ENCODE peak calls at places on chromosome 2, in nine cellular contexts. One of them, this sample, is unnamed.

GRCh38 chr2:113240150-113240914 is 38.4 kb downstream of the PAX8 start:
- DNase-seq in Peyer's patch: peak; percentile 82
- DNase-seq in IMR-90: peak; percentile 97
- DNase-seq in stomach: peak; percentile 92
- DNase-seq in A549: peak; percentile 87
- DNase-seq in endothelial cell of umbilical vein: peak; percentile 89
- DNase-seq in GM12878: no peak
- DNase-seq in HCT116: peak; percentile 55
- DNase-seq in K562: no peak
- DNase-seq in this sample: peak; percentile 84

GRCh38 chr2:230758566-230759480 is 46.2 kb downstream of the CAB39 start:
- DNase-seq in K562: no peak
- DNase-seq in IMR-90: peak; percentile 94
- DNase-seq in stomach: no peak
- DNase-seq in GM12878: no peak
- DNase-seq in HCT116: no peak
- DNase-seq in A549: no peak
- DNase-seq in Peyer's patch: no peak
- DNase-seq in endothelial cell of umbilical vein: no peak
- DNase-seq in this sample: no peak

GRCh38 chr2:1649103-1649870 is 95.0 kb downstream of the PXDN start:
- DNase-seq in stomach: no peak
- DNase-seq in A549: no peak
- DNase-seq in IMR-90: no peak
- DNase-seq in endothelial cell of umbilical vein: no peak
- DNase-seq in GM12878: no peak
- DNase-seq in K562: no peak
- DNase-seq in HCT116: no peak
- DNase-seq in Peyer's patch: no peak
- DNase-seq in this sample: no peak

GRCh38 chr2:9655441-9656269 is 24.9 kb upstream of the YWHAQ start:
- DNase-seq in endothelial cell of umbilical vein: peak; percentile 71
- DNase-seq in Peyer's patch: no peak
- DNase-seq in A549: peak; percentile 73
- DNase-seq in HCT116: no peak
- DNase-seq in IMR-90: peak; percentile 94
- DNase-seq in K562: no peak
- DNase-seq in stomach: no peak
- DNase-seq in GM12878: peak; percentile 40
- DNase-seq in this sample: peak; percentile 67

GRCh38 chr2:239164281-239164871 is 236.4 kb downstream of the HDAC4 start:
- DNase-seq in stomach: no peak
- DNase-seq in K562: no peak
- DNase-seq in IMR-90: no peak
- DNase-seq in A549: no peak
- DNase-seq in HCT116: no peak
- DNase-seq in endothelial cell of umbilical vein: no peak
- DNase-seq in GM12878: no peak
- DNase-seq in Peyer's patch: peak; percentile 46
- DNase-seq in this sample: no peak

GRCh38 chr2:72630767-72631166 is 195.1 kb downstream of the EXOC6B start:
- DNase-seq in HCT116: no peak
- DNase-seq in IMR-90: peak; percentile 49
- DNase-seq in K562: no peak
- DNase-seq in stomach: no peak
- DNase-seq in GM12878: no peak
- DNase-seq in A549: peak; percentile 71
- DNase-seq in Peyer's patch: no peak
- DNase-seq in endothelial cell of umbilical vein: peak; percentile 38
- DNase-seq in this sample: no peak

GRCh38 chr2:127651381-127651809 is 5.4 kb downstream of the GPR17 start:
- DNase-seq in A549: no peak
- DNase-seq in K562: no peak
- DNase-seq in Peyer's patch: no peak
- DNase-seq in IMR-90: no peak
- DNase-seq in stomach: no peak
- DNase-seq in GM12878: no peak
- DNase-seq in endothelial cell of umbilical vein: no peak
- DNase-seq in HCT116: no peak
- DNase-seq in this sample: no peak

GRCh38 chr2:169711751-169712509 is 17.7 kb downstream of the PHOSPHO2 start:
- DNase-seq in IMR-90: no peak
- DNase-seq in endothelial cell of umbilical vein: peak; percentile 94
- DNase-seq in GM12878: no peak
- DNase-seq in K562: peak; percentile 41
- DNase-seq in stomach: no peak
- DNase-seq in HCT116: no peak
- DNase-seq in Peyer's patch: no peak
- DNase-seq in A549: no peak
- DNase-seq in this sample: no peak

GRCh38 chr2:207863345-207863744 is 93.6 kb upstream of the FZD5 start:
- DNase-seq in GM12878: no peak
- DNase-seq in Peyer's patch: no peak
- DNase-seq in stomach: no peak
- DNase-seq in IMR-90: no peak
- DNase-seq in HCT116: no peak
- DNase-seq in A549: no peak
- DNase-seq in endothelial cell of umbilical vein: no peak
- DNase-seq in K562: no peak
- DNase-seq in this sample: no peak

GRCh38 chr2:51220080-51220479 is 188.1 kb upstream of the NRXN1 start:
- DNase-seq in GM12878: no peak
- DNase-seq in Peyer's patch: no peak
- DNase-seq in A549: no peak
- DNase-seq in IMR-90: no peak
- DNase-seq in stomach: no peak
- DNase-seq in HCT116: no peak
- DNase-seq in K562: no peak
- DNase-seq in endothelial cell of umbilical vein: no peak
- DNase-seq in this sample: no peak

GRCh38 chr2:151786493-151786892 is 41.7 kb downstream of the ARL5A start:
- DNase-seq in K562: no peak
- DNase-seq in A549: no peak
- DNase-seq in Peyer's patch: no peak
- DNase-seq in stomach: no peak
- DNase-seq in GM12878: no peak
- DNase-seq in IMR-90: no peak
- DNase-seq in HCT116: no peak
- DNase-seq in endothelial cell of umbilical vein: no peak
- DNase-seq in this sample: no peak

GRCh38 chr2:151791545-151791944 is 36.7 kb downstream of the ARL5A start:
- DNase-seq in Peyer's patch: no peak
- DNase-seq in stomach: no peak
- DNase-seq in HCT116: no peak
- DNase-seq in K562: no peak
- DNase-seq in GM12878: no peak
- DNase-seq in A549: no peak
- DNase-seq in endothelial cell of umbilical vein: no peak
- DNase-seq in IMR-90: no peak
- DNase-seq in this sample: no peak

GRCh38 chr2:151790689-151791088 is 37.5 kb downstream of the ARL5A start:
- DNase-seq in endothelial cell of umbilical vein: no peak
- DNase-seq in GM12878: no peak
- DNase-seq in HCT116: no peak
- DNase-seq in stomach: no peak
- DNase-seq in IMR-90: no peak
- DNase-seq in A549: no peak
- DNase-seq in Peyer's patch: no peak
- DNase-seq in K562: no peak
- DNase-seq in this sample: no peak

GRCh38 chr2:151786077-151786476 is 42.1 kb downstream of the ARL5A start:
- DNase-seq in K562: no peak
- DNase-seq in A549: no peak
- DNase-seq in HCT116: no peak
- DNase-seq in endothelial cell of umbilical vein: no peak
- DNase-seq in IMR-90: no peak
- DNase-seq in stomach: no peak
- DNase-seq in Peyer's patch: no peak
- DNase-seq in GM12878: no peak
- DNase-seq in this sample: no peak

DNA sequence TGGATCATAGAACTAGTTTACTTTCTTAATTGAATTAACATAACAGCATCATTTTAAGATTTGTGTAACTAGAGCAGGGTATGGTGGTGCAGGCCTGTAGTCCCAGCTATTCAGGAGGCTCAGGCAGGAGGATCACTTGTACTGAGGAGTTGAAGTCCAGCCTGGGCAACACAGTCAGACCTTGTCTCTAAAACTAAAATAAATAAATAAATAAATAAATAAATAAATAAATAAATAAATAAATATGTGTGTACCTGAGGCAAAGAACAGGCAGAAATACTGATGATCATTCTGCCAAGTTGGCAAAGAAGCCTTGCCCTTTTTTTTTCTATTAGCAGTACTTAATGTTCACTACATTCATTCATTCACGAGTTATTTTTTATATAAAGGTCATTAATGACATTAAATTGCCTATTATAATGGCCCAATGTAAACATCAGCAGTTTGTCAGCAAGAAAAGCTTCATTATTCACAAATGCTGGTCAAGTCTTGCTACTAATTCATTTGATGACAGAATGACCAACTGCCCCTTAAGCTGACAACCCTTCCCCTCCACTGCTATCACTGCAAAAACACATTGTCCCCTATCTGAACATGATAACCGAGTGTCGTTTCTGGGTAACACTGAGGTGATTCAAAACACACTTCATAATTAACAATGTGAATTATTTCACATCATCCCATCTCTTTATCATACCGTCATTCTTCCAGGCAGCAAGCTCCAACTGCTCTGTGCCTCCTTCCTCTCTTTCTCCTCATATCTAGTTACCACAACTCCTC is 39.0 kb downstream of the ARL5A start:
- DNase-seq in stomach: no peak
- DNase-seq in A549: no peak
- DNase-seq in IMR-90: no peak
- DNase-seq in K562: peak; percentile 72
- DNase-seq in Peyer's patch: no peak
- DNase-seq in HCT116: no peak
- DNase-seq in GM12878: no peak
- DNase-seq in endothelial cell of umbilical vein: no peak
- DNase-seq in this sample: no peak
- TF ChIP-seq POLR2A in stomach: no peak
- TF ChIP-seq POLR2A in A549: no peak
- TF ChIP-seq POLR2A in IMR-90: no peak
- TF ChIP-seq POLR2A in K562: no peak
- TF ChIP-seq POLR2A in Peyer's patch: no peak
- TF ChIP-seq POLR2A in HCT116: no peak
- TF ChIP-seq POLR2A in GM12878: no peak
- TF ChIP-seq POLR2A in endothelial cell of umbilical vein: no peak
- TF ChIP-seq POLR2A in this sample: no peak

DNA sequence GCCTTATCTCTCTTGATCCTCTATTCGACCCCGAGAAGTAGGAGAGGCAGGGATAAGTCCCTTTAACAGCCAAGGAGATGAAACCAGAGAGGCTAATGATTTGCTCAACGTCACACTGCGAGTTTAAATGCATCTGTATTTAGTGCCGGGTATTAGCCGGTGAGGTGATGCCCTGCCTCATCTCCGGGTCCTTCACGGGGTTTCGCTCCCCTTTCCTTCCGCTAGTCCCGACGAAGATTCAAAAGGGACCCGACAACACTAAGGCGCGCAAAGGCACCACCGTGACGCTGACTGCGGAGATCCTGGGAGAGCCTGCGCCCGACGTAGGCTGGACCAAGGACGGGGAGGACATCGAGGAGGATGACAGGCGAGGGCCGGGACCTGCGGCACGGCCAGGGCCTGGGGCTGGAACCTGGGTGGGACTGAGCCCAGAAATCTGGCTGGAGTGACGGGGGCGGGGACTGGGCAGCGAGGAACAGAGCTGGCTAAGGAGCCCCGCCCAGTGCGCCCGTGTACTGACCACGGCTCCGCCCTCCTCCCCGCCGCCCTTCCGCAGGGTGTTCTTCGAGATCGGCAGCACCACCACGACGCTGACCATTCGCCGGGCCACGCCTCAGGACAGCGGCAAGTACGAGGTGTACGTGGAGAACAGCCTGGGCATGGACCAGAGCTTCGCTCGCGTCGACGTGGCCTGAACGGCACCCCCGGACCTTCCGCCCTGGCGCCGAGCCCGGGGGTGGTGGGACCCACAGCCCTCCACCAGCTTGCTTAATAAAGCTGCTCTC is 1.0 kb upstream of the GMPPA start:
- DNase-seq in endothelial cell of umbilical vein: peak; percentile 78
- DNase-seq in K562: peak; percentile 88
- DNase-seq in HCT116: peak; percentile 56
- DNase-seq in GM12878: no peak
- DNase-seq in IMR-90: peak; percentile 74
- DNase-seq in Peyer's patch: peak; percentile 94
- DNase-seq in A549: peak; percentile 85
- DNase-seq in stomach: peak; percentile 92
- DNase-seq in this sample: peak; percentile 96
- TF ChIP-seq POLR2A in endothelial cell of umbilical vein: peak; percentile 32
- TF ChIP-seq POLR2A in K562: peak; percentile 81
- TF ChIP-seq POLR2A in HCT116: peak; percentile 8
- TF ChIP-seq POLR2A in GM12878: no peak
- TF ChIP-seq POLR2A in IMR-90: no peak
- TF ChIP-seq POLR2A in Peyer's patch: peak; percentile 75
- TF ChIP-seq POLR2A in A549: peak; percentile 63
- TF ChIP-seq POLR2A in stomach: peak; percentile 9
- TF ChIP-seq POLR2A in this sample: peak; percentile 85

GRCh38 chr2:74147729-74148456 is at the start of gene BOLA3:
- DNase-seq in GM12878: peak; percentile 32
- DNase-seq in endothelial cell of umbilical vein: peak; percentile 73
- DNase-seq in A549: peak; percentile 82
- DNase-seq in stomach: peak; percentile 86
- DNase-seq in K562: peak; percentile 97
- DNase-seq in IMR-90: peak; percentile 55
- DNase-seq in Peyer's patch: peak; percentile 93
- DNase-seq in HCT116: peak; percentile 39
- DNase-seq in this sample: peak; percentile 94
- TF ChIP-seq POLR2A in GM12878: peak; percentile 89
- TF ChIP-seq POLR2A in endothelial cell of umbilical vein: peak; percentile 81
- TF ChIP-seq POLR2A in A549: peak; percentile 96
- TF ChIP-seq POLR2A in stomach: no peak
- TF ChIP-seq POLR2A in K562: peak; percentile 88
- TF ChIP-seq POLR2A in IMR-90: peak; percentile 4
- TF ChIP-seq POLR2A in Peyer's patch: no peak
- TF ChIP-seq POLR2A in HCT116: peak; percentile 78
- TF ChIP-seq POLR2A in this sample: peak; percentile 93

DNA sequence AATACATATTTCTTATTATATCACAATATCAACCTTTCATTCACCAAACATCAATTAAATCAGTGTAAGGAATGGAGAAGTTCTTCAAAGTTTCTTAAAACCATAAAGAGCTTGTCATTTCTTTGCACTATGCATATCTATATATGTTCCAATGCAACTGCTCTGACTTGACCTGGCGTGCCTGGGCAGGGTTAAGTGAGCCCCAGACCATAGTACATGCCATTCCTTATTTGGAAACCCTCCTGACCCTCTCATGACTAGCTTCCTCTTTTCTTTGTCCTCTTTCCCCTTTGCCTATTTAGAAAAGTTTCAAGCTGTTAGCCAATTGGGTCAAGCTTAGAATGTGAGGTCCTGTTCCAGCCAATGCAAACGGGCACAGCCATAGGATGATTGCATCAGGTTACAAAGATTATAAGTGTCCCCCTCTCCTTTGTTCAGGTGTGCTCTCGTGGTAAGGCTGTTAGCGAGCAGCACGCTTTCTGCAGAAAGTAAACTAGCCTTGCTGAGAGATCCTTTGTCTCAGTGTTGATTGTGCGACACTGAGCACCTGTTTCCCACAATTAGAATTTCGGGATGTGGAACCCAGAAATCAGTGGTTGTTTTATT is 78.2 kb upstream of the UXS1 start:
- DNase-seq in A549: no peak
- DNase-seq in HCT116: no peak
- DNase-seq in Peyer's patch: no peak
- DNase-seq in K562: no peak
- DNase-seq in IMR-90: no peak
- DNase-seq in endothelial cell of umbilical vein: no peak
- DNase-seq in GM12878: no peak
- DNase-seq in stomach: no peak
- DNase-seq in this sample: no peak
- TF ChIP-seq POLR2A in A549: no peak
- TF ChIP-seq POLR2A in HCT116: no peak
- TF ChIP-seq POLR2A in Peyer's patch: no peak
- TF ChIP-seq POLR2A in K562: no peak
- TF ChIP-seq POLR2A in IMR-90: no peak
- TF ChIP-seq POLR2A in endothelial cell of umbilical vein: no peak
- TF ChIP-seq POLR2A in GM12878: no peak
- TF ChIP-seq POLR2A in stomach: no peak
- TF ChIP-seq POLR2A in this sample: no peak

This sample was measured in H54.